ENCODE peak calls at places on chromosomes 1 and 21, in eight cellular contexts. N is fibroblast of lung, Y is natural killer cell, T is neural progenitor cell, E is GM13976, D is foreskin fibroblast, B is suprapubic skin, X is cardiac fibroblast. C is an unnamed sample.
A peak's percentile ranks its signal among the peaks of the same experiment; 100 is the strongest.

GRCh38 chr21:35015435-35016024 is 33.6 kb downstream of the RUNX1 start:
- DNase-seq in N (no peak), Y (no peak), T (no peak), E (no peak), D (no peak), B (no peak), X (no peak), C (no peak)

GRCh38 chr1:220631238-220631842 is 58.8 kb upstream of the C1orf115 start:
- DNase-seq in N (no peak), Y (no peak), T (no peak), E (no peak), D (peak; percentile 2), B (no peak), X (no peak), C (no peak)

GRCh38 chr1:226548281-226549093 is at the start of gene STUM:
- DNase-seq in N (peak; percentile 39), Y (no peak), T (peak; percentile 81), E (peak; percentile 71), D (peak; percentile 26), B (no peak), X (no peak), C (no peak)

GRCh38 chr1:220363196-220363831 is 91.1 kb upstream of the RAB3GAP2 start:
- DNase-seq in N (peak; percentile 59), Y (no peak), T (no peak), E (no peak), D (no peak), B (no peak), X (no peak), C (no peak)

GRCh38 chr1:85450832-85451231 is 14.1 kb downstream of the DDAH1 start:
- DNase-seq in N (no peak), Y (no peak), T (no peak), E (no peak), D (no peak), B (no peak), X (no peak), C (no peak)

GRCh38 chr21:17585875-17586450 is 26.7 kb downstream of the BTG3 start:
- DNase-seq in N (peak; percentile 36), Y (no peak), T (peak; percentile 38), E (peak; percentile 23), D (peak; percentile 25), B (no peak), X (peak; percentile 73), C (no peak)

GRCh38 chr1:204611036-204611435 is 74.5 kb downstream of the LRRN2 start:
- DNase-seq in N (no peak), Y (no peak), T (peak; percentile 56), E (no peak), D (no peak), B (no peak), X (no peak), C (no peak)

GRCh38 chr1:235295902-235296350 is 32.1 kb downstream of the ARID4B start:
- DNase-seq in N (peak; percentile 68), Y (no peak), T (no peak), E (no peak), D (peak; percentile 20), B (no peak), X (peak; percentile 67), C (no peak)

GRCh38 chr1:216054593-216054992 is 368.7 kb downstream of the USH2A start:
- DNase-seq in N (peak; percentile 26), Y (no peak), T (no peak), E (no peak), D (no peak), B (no peak), X (no peak), C (no peak)

GRCh38 chr1:71086331-71086730 is 5.5 kb upstream of the ZRANB2 start:
- DNase-seq in N (peak; percentile 81), Y (no peak), T (no peak), E (no peak), D (peak; percentile 69), B (no peak), X (peak; percentile 85), C (no peak)

GRCh38 chr1:187680823-187681222 is 852.1 kb downstream of the PLA2G4A start:
- DNase-seq in N (peak; percentile 98), Y (no peak), T (no peak), E (no peak), D (peak; percentile 53), B (no peak), X (peak; percentile 57), C (no peak)

GRCh38 chr1:163174524-163175437 is 27.9 kb downstream of the RGS5 start:
- DNase-seq in N (peak; percentile 59), Y (no peak), T (peak; percentile 82), E (peak; percentile 48), D (peak; percentile 70), B (peak; percentile 65), X (peak; percentile 90), C (peak; percentile 21)

GRCh38 chr1:195804547-195804946 is 803.7 kb downstream of the KCNT2 start:
- DNase-seq in N (no peak), Y (no peak), T (no peak), E (no peak), D (no peak), B (no peak), X (no peak), C (no peak)

GRCh38 chr1:223700942-223701637 is 11.2 kb upstream of the CAPN2 start:
- DNase-seq in N (peak; percentile 99), Y (no peak), T (no peak), E (no peak), D (peak; percentile 95), B (no peak), X (peak; percentile 99), C (no peak)

GRCh38 chr1:228162286-228163003 is 3.2 kb upstream of the IBA57 start:
- DNase-seq in N (peak; percentile 50), Y (no peak), T (no peak), E (no peak), D (no peak), B (peak; percentile 86), X (peak; percentile 44), C (peak; percentile 51)

GRCh38 chr1:115727706-115728249 is 40.7 kb downstream of the CASQ2 start:
- DNase-seq in N (peak; percentile 80), Y (no peak), T (peak; percentile 25), E (no peak), D (peak; percentile 93), B (peak; percentile 82), X (peak; percentile 90), C (no peak)

GRCh38 chr1:162757476-162757875 is 33.0 kb upstream of the HSD17B7 start:
- DNase-seq in N (peak; percentile 75), Y (no peak), T (no peak), E (no peak), D (no peak), B (no peak), X (no peak), C (no peak)

GRCh38 chr21:29640233-29640554 is 299.6 kb downstream of the GRIK1 start:
- DNase-seq in N (no peak), Y (no peak), T (no peak), E (no peak), D (no peak), B (no peak), X (no peak), C (no peak)

GRCh38 chr1:91278754-91279153 is 125.9 kb downstream of the HFM1 start:
- DNase-seq in N (peak; percentile 14), Y (no peak), T (peak; percentile 22), E (no peak), D (no peak), B (no peak), X (peak; percentile 49), C (no peak)

GRCh38 chr1:68197891-68198290 is 34.4 kb downstream of the WLS start:
- DNase-seq in N (peak; percentile 68), Y (no peak), T (no peak), E (no peak), D (no peak), B (no peak), X (peak; percentile 64), C (no peak)

GRCh38 chr21:16046625-16047340 is 317.0 kb downstream of the USP25 start:
- DNase-seq in N (peak; percentile 54), Y (no peak), T (no peak), E (no peak), D (peak; percentile 56), B (no peak), X (peak; percentile 62), C (no peak)

GRCh38 chr1:100584761-100585745 is 47.1 kb downstream of the GPR88 start:
- DNase-seq in N (peak; percentile 82), Y (no peak), T (no peak), E (no peak), D (peak; percentile 8), B (no peak), X (peak; percentile 72), C (no peak)

GRCh38 chr1:242811092-242811840 is 286.8 kb upstream of the PLD5 start:
- DNase-seq in N (peak; percentile 68), Y (no peak), T (no peak), E (no peak), D (no peak), B (no peak), X (no peak), C (no peak)

DNA sequence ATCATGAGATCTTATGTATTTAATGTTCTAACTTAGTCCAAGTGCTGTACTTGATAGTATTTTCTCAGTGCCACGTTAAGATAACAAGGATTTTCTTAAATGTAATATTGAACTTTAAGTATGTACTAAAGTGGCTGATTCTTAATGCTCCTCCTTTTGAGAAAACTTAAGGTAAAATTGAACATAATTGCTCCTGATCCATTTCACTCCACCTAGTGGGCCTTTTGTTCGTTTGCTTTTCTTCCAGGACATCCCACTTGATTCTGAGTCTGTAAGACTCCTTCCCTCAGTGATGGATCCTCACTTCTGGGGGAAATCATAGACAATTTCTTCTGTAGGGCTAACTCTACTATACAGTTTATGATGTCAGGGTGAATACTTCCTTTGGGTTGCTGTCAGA is 173.1 kb downstream of the LMO4 start:
- DNase-seq in N (no peak), Y (no peak), T (no peak), E (no peak), D (no peak), B (no peak), X (peak; percentile 30), C (no peak)
- TF ChIP-seq CTCF in N (no peak), Y (no peak), T (no peak), E (no peak), D (peak; percentile 23), B (no peak), X (no peak), C (no peak)

GRCh38 chr1:178241837-178242236 is 147.9 kb downstream of the RASAL2 start:
- DNase-seq in N (no peak), Y (no peak), T (no peak), E (no peak), D (no peak), B (no peak), X (peak; percentile 25), C (no peak)
- TF ChIP-seq CTCF in N (no peak), Y (no peak), T (no peak), E (no peak), D (no peak), B (no peak), X (peak; percentile 35), C (no peak)

GRCh38 chr1:177567393-177567792 is 396.6 kb downstream of the BRINP2 start:
- DNase-seq in N (no peak), Y (no peak), T (peak; percentile 30), E (no peak), D (peak; percentile 10), B (no peak), X (peak; percentile 40), C (no peak)
- TF ChIP-seq CTCF in N (peak; percentile 36), Y (no peak), T (peak; percentile 39), E (no peak), D (peak; percentile 43), B (no peak), X (peak; percentile 58), C (no peak)

GRCh38 chr1:236311040-236311439 is 29.3 kb upstream of the ERO1B start:
- DNase-seq in N (no peak), Y (no peak), T (peak; percentile 18), E (no peak), D (no peak), B (no peak), X (peak; percentile 2), C (no peak)
- TF ChIP-seq CTCF in N (no peak), Y (no peak), T (peak; percentile 6), E (no peak), D (no peak), B (no peak), X (no peak), C (no peak)

GRCh38 chr1:6445062-6445763 is 20.6 kb downstream of the ESPN start:
- DNase-seq in N (peak; percentile 20), Y (no peak), T (peak; percentile 72), E (no peak), D (no peak), B (no peak), X (peak; percentile 56), C (peak; percentile 46)
- TF ChIP-seq CTCF in N (peak; percentile 25), Y (no peak), T (peak; percentile 58), E (peak; percentile 14), D (peak; percentile 52), B (no peak), X (peak; percentile 79), C (peak; percentile 23)